ENCODE peak calls at places on chromosomes 13 and 19, in nine cellular contexts. P, J, F, U, Z, T, K, N and D are unnamed samples.

GRCh38 chr13:51844862-51845573 is at the start of gene TMEM272:
- DNase-seq in F (peak), K (peak), P (peak), T (peak), N (peak), U (peak), Z (no peak), J (peak), D (no peak)

GRCh38 chr13:73898899-73899298 is 235.3 kb downstream of the KLF12 start:
- DNase-seq in Z (no peak), F (no peak), U (no peak), N (no peak), J (no peak), K (no peak), T (no peak), P (no peak), D (no peak)

GRCh38 chr13:60230593-60230992 is 66.9 kb upstream of the DIAPH3 start:
- DNase-seq in P (no peak), K (no peak), Z (peak), N (peak), U (no peak), T (no peak), F (no peak), J (no peak), D (peak)

GRCh38 chr19:31461814-31462539 is 112.7 kb upstream of the TSHZ3 start:
- DNase-seq in P (no peak), N (peak), F (peak), K (no peak), T (no peak), U (no peak), J (no peak), Z (no peak), D (no peak)

GRCh38 chr13:113836917-113837553 is 26.8 kb downstream of the GAS6 start:
- DNase-seq in U (no peak), F (peak), Z (peak), P (peak), N (peak), J (no peak), K (peak), T (peak), D (no peak)

GRCh38 chr19:27733551-27734266 is 1479.2 kb downstream of the UQCRFS1 start:
- DNase-seq in J (no peak), N (no peak), F (no peak), Z (no peak), K (no peak), P (no peak), U (no peak), T (no peak), D (no peak)

GRCh38 chr13:113941571-113942191 is 32.2 kb downstream of the C13orf46 start:
- DNase-seq in J (no peak), U (no peak), P (peak), K (no peak), T (no peak), F (peak), Z (peak), N (peak), D (no peak)

GRCh38 chr13:110307697-110308376 is 753 bp downstream of the COL4A2 start:
- DNase-seq in P (no peak), J (no peak), U (no peak), N (peak), Z (peak), F (no peak), K (peak), T (no peak), D (no peak)

GRCh38 chr19:7417671-7418324 is 69.1 kb downstream of the ARHGEF18 start:
- DNase-seq in U (no peak), P (no peak), T (no peak), F (no peak), N (peak), J (no peak), K (no peak), Z (peak), D (no peak)

GRCh38 chr13:87893186-87893585 is 222.0 kb downstream of the SLITRK5 start:
- DNase-seq in J (no peak), N (no peak), T (no peak), P (no peak), K (no peak), Z (no peak), F (no peak), U (no peak), D (no peak)

GRCh38 chr19:1050989-1051788 is 11.3 kb downstream of the ABCA7 start:
- DNase-seq in J (peak), U (no peak), Z (no peak), P (no peak), K (no peak), F (no peak), N (no peak), T (no peak), D (no peak)

GRCh38 chr13:113820813-113821651 is 42.8 kb downstream of the GAS6 start:
- DNase-seq in P (peak), J (peak), U (no peak), N (peak), Z (peak), T (no peak), F (peak), K (peak), D (peak)

GRCh38 chr19:42216653-42217521 is 590 bp downstream of the DEDD2 start:
- DNase-seq in F (peak), Z (peak), J (peak), N (peak), U (peak), K (peak), P (peak), T (peak), D (no peak)

GRCh38 chr13:103731959-103732358 is 665.7 kb upstream of the SLC10A2 start:
- DNase-seq in J (no peak), Z (no peak), N (no peak), T (no peak), U (no peak), K (no peak), P (no peak), F (no peak), D (no peak)

GRCh38 chr13:21212138-21212775 is 35.8 kb downstream of the MRPL57 start:
- DNase-seq in F (no peak), J (no peak), K (no peak), T (no peak), Z (no peak), U (no peak), N (no peak), P (no peak), D (no peak)

GRCh38 chr19:45473366-45474190 is 5.8 kb downstream of the FOSB start:
- DNase-seq in F (no peak), U (no peak), Z (no peak), P (no peak), T (no peak), N (peak), K (no peak), J (no peak), D (no peak)

GRCh38 chr13:100611678-100612492 is 23.3 kb upstream of the GGACT start:
- DNase-seq in J (no peak), Z (peak), U (no peak), P (no peak), K (no peak), T (no peak), N (no peak), F (no peak), D (no peak)

GRCh38 chr19:18322759-18323460 is at the start of gene LSM4:
- DNase-seq in J (peak), N (peak), K (peak), P (peak), T (peak), U (peak), F (peak), Z (peak), D (peak)

GRCh38 chr19:54021932-54022331 is 30.5 kb downstream of the CACNG6 start:
- DNase-seq in F (no peak), N (no peak), U (no peak), J (no peak), P (no peak), K (no peak), T (no peak), Z (no peak), D (no peak)

GRCh38 chr13:100069278-100069677 is 19.6 kb upstream of the PCCA start:
- DNase-seq in P (no peak), K (no peak), Z (peak), F (peak), J (no peak), T (no peak), U (no peak), N (peak), D (peak)

GRCh38 chr13:43054803-43055802 is 31.7 kb downstream of the DNAJC15 start:
- DNase-seq in F (peak), J (peak), T (no peak), P (peak), Z (peak), N (peak), U (no peak), K (peak), D (no peak)

GRCh38 chr13:113406321-113407102 is 42.6 kb upstream of the GRTP1 start:
- DNase-seq in N (no peak), P (no peak), J (no peak), T (no peak), Z (no peak), U (no peak), F (no peak), K (no peak), D (no peak)

GRCh38 chr19:4130635-4131438 is 6.9 kb upstream of the MAP2K2 start:
- DNase-seq in J (no peak), K (no peak), F (peak), Z (peak), P (no peak), T (no peak), U (no peak), N (peak), D (no peak)

GRCh38 chr19:10417598-10418280 is 2.6 kb upstream of the PDE4A start:
- DNase-seq in K (no peak), J (peak), F (no peak), P (no peak), T (no peak), N (no peak), Z (no peak), U (no peak), D (no peak)

GRCh38 chr19:58579473-58580142 is 6.5 kb upstream of the MZF1 start:
- DNase-seq in F (no peak), Z (no peak), N (no peak), U (no peak), J (no peak), P (no peak), T (no peak), K (no peak), D (no peak)

GRCh38 chr13:111516712-111517640 is 196.5 kb downstream of the TEX29 start:
- DNase-seq in Z (no peak), T (no peak), F (no peak), U (no peak), P (no peak), N (no peak), K (no peak), J (no peak), D (no peak)

GRCh38 chr13:111022241-111022640 is 92.9 kb upstream of the ARHGEF7 start:
- DNase-seq in N (no peak), Z (no peak), K (no peak), T (no peak), J (no peak), U (no peak), F (no peak), P (no peak), D (no peak)

GRCh38 chr13:51832471-51833152 is 12.4 kb downstream of the TMEM272 start:
- DNase-seq in J (peak), K (peak), N (peak), U (peak), F (peak), Z (peak), T (no peak), P (no peak), D (no peak)

GRCh38 chr13:101618440-101619187 is 166.1 kb downstream of the ITGBL1 start:
- DNase-seq in K (no peak), Z (no peak), T (no peak), F (no peak), N (no peak), P (no peak), U (no peak), J (no peak), D (no peak)

GRCh38 chr13:26488236-26489028 is 69.1 kb upstream of the WASF3 start:
- DNase-seq in J (no peak), N (no peak), Z (no peak), F (no peak), P (no peak), U (no peak), K (no peak), T (no peak), D (no peak)

GRCh38 chr19:50362030-50362412 is 3.4 kb downstream of the NAPSA start:
- DNase-seq in T (no peak), F (no peak), K (no peak), N (no peak), J (no peak), U (no peak), Z (no peak), P (no peak), D (no peak)

GRCh38 chr19:30371157-30371845 is 883 bp upstream of the ZNF536 start:
- DNase-seq in K (no peak), J (no peak), N (no peak), U (no peak), Z (peak), T (peak), P (no peak), F (no peak), D (no peak)

GRCh38 chr19:45509692-45510015 is 2.4 kb downstream of the VASP start:
- DNase-seq in Z (no peak), J (no peak), K (no peak), U (no peak), F (no peak), N (no peak), P (no peak), T (no peak), D (no peak)

GRCh38 chr13:30932481-30933333 is at the start of gene TEX26:
- DNase-seq in N (peak), K (peak), T (no peak), Z (no peak), P (peak), U (no peak), F (no peak), J (no peak), D (no peak)

GRCh38 chr19:55528030-55528801 is 8.7 kb downstream of the SBK2 start:
- DNase-seq in P (no peak), U (no peak), K (no peak), Z (peak), T (no peak), N (no peak), F (no peak), J (peak), D (no peak)

GRCh38 chr19:584240-585001 is 5.3 kb upstream of the HCN2 start:
- DNase-seq in J (peak), T (peak), U (peak), P (peak), F (peak), N (peak), K (peak), Z (no peak), D (no peak)

GRCh38 chr13:39210961-39211534 is 172.8 kb downstream of the NHLRC3 start:
- DNase-seq in J (no peak), K (no peak), Z (no peak), N (no peak), T (no peak), U (no peak), F (peak), P (no peak), D (no peak)
- TF ChIP-seq CTCF in J (no peak), K (no peak), Z (no peak), N (peak), T (no peak), U (no peak), F (peak), P (no peak), D (no peak)

GRCh38 chr19:38684862-38685665 is 37.6 kb downstream of the ACTN4 start:
- DNase-seq in Z (no peak), P (no peak), J (no peak), N (no peak), F (no peak), U (no peak), T (no peak), K (no peak), D (no peak)

GRCh38 chr19:38686530-38686888 is 39.1 kb downstream of the ACTN4 start:
- DNase-seq in T (no peak), K (no peak), P (no peak), F (no peak), J (no peak), U (peak), Z (no peak), N (no peak), D (no peak)

GRCh38 chr19:38687837-38688378 is 40.5 kb downstream of the ACTN4 start:
- DNase-seq in U (no peak), P (no peak), J (no peak), K (no peak), T (no peak), F (no peak), Z (no peak), N (no peak), D (no peak)

GRCh38 chr19:38684078-38684861 is 36.8 kb downstream of the ACTN4 start:
- DNase-seq in K (peak), P (peak), J (no peak), U (peak), F (peak), Z (peak), N (peak), T (peak), D (peak)

GRCh38 chr19:38685666-38686529 is 38.4 kb downstream of the ACTN4 start:
- DNase-seq in F (peak), N (peak), Z (peak), U (no peak), K (peak), P (no peak), J (no peak), T (no peak), D (no peak)
- H3K4me3 ChIP-seq in F (no peak), N (no peak), Z (no peak), U (no peak), K (no peak), P (peak), J (no peak), T (no peak), D (no peak)

GRCh38 chr13:67048084-67048792 is 181.9 kb downstream of the PCDH9 start:
- DNase-seq in K (peak), J (no peak), T (no peak), N (peak), U (no peak), P (no peak), F (peak), Z (peak), D (peak)
- TF ChIP-seq CTCF in K (no peak), J (no peak), T (no peak), N (no peak), U (no peak), P (no peak), F (no peak), Z (no peak), D (no peak)

GRCh38 chr19:35249848-35250711 is 1.3 kb downstream of the LSR start:
- DNase-seq in N (no peak), U (no peak), F (no peak), J (no peak), P (no peak), T (no peak), Z (no peak), K (no peak), D (no peak)

GRCh38 chr19:35249146-35249847 is 495 bp downstream of the LSR start:
- DNase-seq in Z (no peak), J (no peak), N (no peak), K (no peak), P (no peak), T (no peak), U (no peak), F (no peak), D (no peak)

GRCh38 chr19:35248310-35249145 is at the start of gene LSR:
- DNase-seq in T (peak), U (peak), J (no peak), K (no peak), P (no peak), N (no peak), Z (no peak), F (no peak), D (peak)

GRCh38 chr19:35246466-35247096 is 2.2 kb upstream of the LSR start:
- DNase-seq in F (no peak), K (no peak), J (no peak), Z (no peak), U (no peak), N (no peak), P (no peak), T (no peak), D (no peak)

DNA sequence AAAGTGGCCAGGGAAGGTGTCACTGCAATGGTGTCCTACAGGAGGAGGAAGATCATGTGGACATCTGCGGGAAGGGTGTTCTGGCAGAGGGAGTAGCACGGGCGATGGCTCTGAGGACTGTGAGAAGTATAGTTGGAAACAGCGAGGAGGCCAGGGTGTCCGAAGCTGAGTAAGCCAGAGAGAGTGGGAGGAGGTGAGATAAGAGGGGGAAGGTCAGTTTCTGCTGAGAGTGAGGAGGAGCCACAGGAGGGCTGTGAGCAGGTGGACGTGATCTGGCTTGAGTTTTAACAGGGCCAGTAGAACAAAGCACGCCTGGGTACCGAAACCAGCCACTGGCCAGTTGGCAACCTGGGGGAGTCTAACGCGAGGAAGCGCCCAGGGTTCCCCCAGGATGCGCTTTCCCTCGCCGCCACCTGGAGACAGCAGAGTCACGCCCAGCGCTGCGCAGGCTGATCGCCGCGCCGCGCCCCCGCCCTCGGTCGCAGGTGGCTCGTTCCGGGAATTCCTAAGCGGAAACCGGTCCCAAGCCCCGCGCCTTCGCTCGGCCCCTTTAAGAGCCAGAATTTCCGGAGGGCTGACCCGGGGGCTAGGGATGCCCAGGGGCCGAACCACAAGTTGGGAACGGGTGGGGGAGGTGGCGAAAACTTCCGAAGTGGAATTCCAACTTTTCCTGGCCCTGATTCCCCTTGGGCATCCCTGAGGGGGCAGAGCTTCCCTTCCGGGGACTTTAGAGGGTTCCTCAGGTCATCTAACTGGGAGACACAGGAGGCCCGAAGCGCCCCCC is 1.1 kb upstream of the LSR start:
- DNase-seq in N (no peak), T (peak), Z (no peak), J (no peak), K (no peak), U (peak), F (no peak), P (no peak), D (peak)
- H3K4me3 ChIP-seq in N (peak), T (peak), Z (no peak), J (no peak), K (no peak), U (peak), F (no peak), P (peak), D (peak)

DNA sequence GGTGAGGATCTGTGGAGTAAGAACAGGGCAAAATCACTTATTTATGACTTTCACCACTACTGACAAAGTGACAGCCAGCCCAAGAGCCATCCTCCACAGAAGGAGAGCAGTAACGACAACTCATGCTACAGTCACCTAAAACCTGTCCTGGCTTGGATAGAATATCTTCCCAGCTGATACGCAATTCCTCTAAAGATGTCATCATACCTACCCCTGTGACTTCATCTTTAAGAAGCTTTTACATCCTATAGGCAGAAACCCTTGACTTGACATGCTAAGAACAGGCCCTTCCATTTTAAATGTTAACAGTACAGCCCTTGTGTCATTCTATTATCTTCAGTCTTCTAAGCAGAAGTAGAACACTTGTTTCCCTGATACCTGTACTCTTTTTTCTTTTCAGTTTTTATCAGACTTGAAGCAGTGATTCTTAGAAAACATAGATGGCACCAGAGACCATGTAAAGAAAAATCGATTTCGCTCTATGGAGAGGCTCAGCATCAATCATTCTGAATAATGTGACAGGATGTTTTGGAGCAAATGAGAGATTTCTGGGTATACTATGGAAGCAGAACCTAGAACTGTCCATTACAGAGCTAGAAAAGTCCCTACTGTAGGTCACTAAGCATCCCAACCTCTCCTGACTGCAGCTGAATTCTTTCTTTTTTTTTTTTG is 20.1 kb downstream of the STOML3 start:
- DNase-seq in P (no peak), F (no peak), U (no peak), J (no peak), T (no peak), Z (no peak), N (no peak), K (no peak), D (no peak)
- TF ChIP-seq CTCF in P (no peak), F (no peak), U (no peak), J (peak), T (no peak), Z (no peak), N (no peak), K (no peak), D (peak)

GRCh38 chr13:44373601-44374347 is at the start of gene SERP2:
- DNase-seq in J (peak), F (peak), T (no peak), Z (peak), N (no peak), P (peak), K (no peak), U (no peak), D (no peak)
- H3K4me3 ChIP-seq in J (peak), F (peak), T (peak), Z (peak), N (peak), P (peak), K (peak), U (no peak), D (peak)

GRCh38 chr13:79682164-79682563 is 201.2 kb downstream of the NDFIP2 start:
- DNase-seq in F (no peak), Z (no peak), T (no peak), J (no peak), P (no peak), U (no peak), K (no peak), N (no peak), D (no peak)
- TF ChIP-seq CTCF in F (no peak), Z (no peak), T (no peak), J (no peak), P (no peak), U (no peak), K (no peak), N (no peak), D (no peak)